ENCODE peak calls at places on chromosomes 1 and 21, in nine cellular contexts. One of them, this sample, is unnamed.

GRCh38 chr1:43766086-43766784 is 58.9 kb downstream of the ST3GAL3 start:
- DNase-seq in nephron progenitor cell: peak; percentile 45
- DNase-seq in sigmoid colon: no peak
- DNase-seq in fibroblast of pulmonary artery: no peak
- DNase-seq in spleen: no peak
- DNase-seq in GM13977: no peak
- DNase-seq in kidney epithelial cell: no peak
- DNase-seq in left ventricle myocardium inferior: no peak
- DNase-seq in upper lobe of left lung: peak; percentile 43
- DNase-seq in this sample: no peak

GRCh38 chr1:15304708-15305326 is 57.8 kb downstream of the FHAD1 start:
- DNase-seq in nephron progenitor cell: peak; percentile 82
- DNase-seq in GM13977: peak; percentile 69
- DNase-seq in spleen: peak; percentile 86
- DNase-seq in kidney epithelial cell: no peak
- DNase-seq in sigmoid colon: no peak
- DNase-seq in fibroblast of pulmonary artery: peak; percentile 50
- DNase-seq in left ventricle myocardium inferior: peak; percentile 51
- DNase-seq in upper lobe of left lung: peak; percentile 58
- DNase-seq in this sample: peak; percentile 71

GRCh38 chr1:223223091-223223995 is 80.3 kb upstream of the TLR5 start:
- DNase-seq in GM13977: no peak
- DNase-seq in fibroblast of pulmonary artery: no peak
- DNase-seq in nephron progenitor cell: no peak
- DNase-seq in spleen: no peak
- DNase-seq in sigmoid colon: no peak
- DNase-seq in kidney epithelial cell: no peak
- DNase-seq in upper lobe of left lung: no peak
- DNase-seq in left ventricle myocardium inferior: no peak
- DNase-seq in this sample: no peak

GRCh38 chr1:203523667-203524066 is 29.7 kb downstream of the OPTC start:
- DNase-seq in kidney epithelial cell: no peak
- DNase-seq in GM13977: no peak
- DNase-seq in left ventricle myocardium inferior: no peak
- DNase-seq in upper lobe of left lung: no peak
- DNase-seq in sigmoid colon: no peak
- DNase-seq in spleen: no peak
- DNase-seq in fibroblast of pulmonary artery: no peak
- DNase-seq in nephron progenitor cell: no peak
- DNase-seq in this sample: no peak

GRCh38 chr1:201895120-201895665 is 6.5 kb downstream of the SHISA4 start:
- DNase-seq in upper lobe of left lung: no peak
- DNase-seq in kidney epithelial cell: no peak
- DNase-seq in fibroblast of pulmonary artery: no peak
- DNase-seq in sigmoid colon: no peak
- DNase-seq in nephron progenitor cell: no peak
- DNase-seq in left ventricle myocardium inferior: no peak
- DNase-seq in spleen: no peak
- DNase-seq in GM13977: no peak
- DNase-seq in this sample: no peak

GRCh38 chr1:165773324-165773965 is 4.8 kb upstream of the TMCO1 start:
- DNase-seq in sigmoid colon: no peak
- DNase-seq in fibroblast of pulmonary artery: peak; percentile 61
- DNase-seq in nephron progenitor cell: no peak
- DNase-seq in left ventricle myocardium inferior: no peak
- DNase-seq in spleen: no peak
- DNase-seq in upper lobe of left lung: no peak
- DNase-seq in kidney epithelial cell: peak; percentile 61
- DNase-seq in GM13977: no peak
- DNase-seq in this sample: no peak

GRCh38 chr1:245873883-245874671 is 633.0 kb downstream of the SMYD3 start:
- DNase-seq in nephron progenitor cell: no peak
- DNase-seq in left ventricle myocardium inferior: no peak
- DNase-seq in kidney epithelial cell: no peak
- DNase-seq in GM13977: no peak
- DNase-seq in spleen: no peak
- DNase-seq in fibroblast of pulmonary artery: peak; percentile 60
- DNase-seq in sigmoid colon: no peak
- DNase-seq in upper lobe of left lung: no peak
- DNase-seq in this sample: no peak

GRCh38 chr1:37574834-37575479 is 18.2 kb downstream of the DNALI1 start:
- DNase-seq in kidney epithelial cell: no peak
- DNase-seq in fibroblast of pulmonary artery: peak; percentile 54
- DNase-seq in GM13977: peak; percentile 21
- DNase-seq in upper lobe of left lung: no peak
- DNase-seq in left ventricle myocardium inferior: no peak
- DNase-seq in spleen: no peak
- DNase-seq in sigmoid colon: no peak
- DNase-seq in nephron progenitor cell: no peak
- DNase-seq in this sample: no peak

GRCh38 chr1:218930879-218931278 is 242.8 kb upstream of the LYPLAL1 start:
- DNase-seq in GM13977: no peak
- DNase-seq in sigmoid colon: no peak
- DNase-seq in kidney epithelial cell: no peak
- DNase-seq in left ventricle myocardium inferior: no peak
- DNase-seq in nephron progenitor cell: no peak
- DNase-seq in spleen: no peak
- DNase-seq in fibroblast of pulmonary artery: peak; percentile 99
- DNase-seq in upper lobe of left lung: no peak
- DNase-seq in this sample: no peak

GRCh38 chr1:224929335-224930237 is at the start of gene DNAH14:
- DNase-seq in left ventricle myocardium inferior: peak; percentile 52
- DNase-seq in upper lobe of left lung: peak; percentile 80
- DNase-seq in spleen: peak; percentile 89
- DNase-seq in sigmoid colon: peak; percentile 68
- DNase-seq in fibroblast of pulmonary artery: peak; percentile 84
- DNase-seq in kidney epithelial cell: peak; percentile 35
- DNase-seq in nephron progenitor cell: peak; percentile 80
- DNase-seq in GM13977: peak; percentile 76
- DNase-seq in this sample: peak; percentile 55

GRCh38 chr1:41712687-41713086 is 206.0 kb downstream of the HIVEP3 start:
- DNase-seq in GM13977: no peak
- DNase-seq in spleen: no peak
- DNase-seq in upper lobe of left lung: no peak
- DNase-seq in sigmoid colon: no peak
- DNase-seq in nephron progenitor cell: no peak
- DNase-seq in left ventricle myocardium inferior: peak; percentile 36
- DNase-seq in fibroblast of pulmonary artery: no peak
- DNase-seq in kidney epithelial cell: no peak
- DNase-seq in this sample: no peak

GRCh38 chr21:33841561-33841960 is 74.0 kb downstream of the ATP5PO start:
- DNase-seq in GM13977: no peak
- DNase-seq in left ventricle myocardium inferior: no peak
- DNase-seq in kidney epithelial cell: no peak
- DNase-seq in upper lobe of left lung: no peak
- DNase-seq in spleen: no peak
- DNase-seq in nephron progenitor cell: no peak
- DNase-seq in sigmoid colon: no peak
- DNase-seq in fibroblast of pulmonary artery: no peak
- DNase-seq in this sample: no peak

GRCh38 chr1:152047954-152048640 is 11.3 kb upstream of the S100A11 start:
- DNase-seq in sigmoid colon: peak; percentile 96
- DNase-seq in GM13977: peak; percentile 84
- DNase-seq in left ventricle myocardium inferior: peak; percentile 90
- DNase-seq in fibroblast of pulmonary artery: peak; percentile 99
- DNase-seq in nephron progenitor cell: peak; percentile 78
- DNase-seq in kidney epithelial cell: peak; percentile 98
- DNase-seq in upper lobe of left lung: peak; percentile 97
- DNase-seq in spleen: peak; percentile 97
- DNase-seq in this sample: peak; percentile 86
- TF ChIP-seq CTCF in sigmoid colon: peak; percentile 48
- TF ChIP-seq CTCF in GM13977: peak; percentile 68
- TF ChIP-seq CTCF in left ventricle myocardium inferior: peak; percentile 71
- TF ChIP-seq CTCF in fibroblast of pulmonary artery: peak; percentile 71
- TF ChIP-seq CTCF in nephron progenitor cell: peak; percentile 55
- TF ChIP-seq CTCF in kidney epithelial cell: peak; percentile 67
- TF ChIP-seq CTCF in upper lobe of left lung: peak; percentile 31
- TF ChIP-seq CTCF in spleen: peak; percentile 38
- TF ChIP-seq CTCF in this sample: peak; percentile 77

GRCh38 chr1:9827558-9828185 is 3.9 kb upstream of the CLSTN1 start:
- DNase-seq in left ventricle myocardium inferior: no peak
- DNase-seq in sigmoid colon: no peak
- DNase-seq in fibroblast of pulmonary artery: no peak
- DNase-seq in nephron progenitor cell: no peak
- DNase-seq in kidney epithelial cell: no peak
- DNase-seq in upper lobe of left lung: no peak
- DNase-seq in spleen: peak; percentile 78
- DNase-seq in GM13977: no peak
- DNase-seq in this sample: no peak
- TF ChIP-seq CTCF in left ventricle myocardium inferior: peak; percentile 11
- TF ChIP-seq CTCF in sigmoid colon: no peak
- TF ChIP-seq CTCF in fibroblast of pulmonary artery: peak; percentile 31
- TF ChIP-seq CTCF in nephron progenitor cell: peak; percentile 48
- TF ChIP-seq CTCF in kidney epithelial cell: peak; percentile 36
- TF ChIP-seq CTCF in upper lobe of left lung: no peak
- TF ChIP-seq CTCF in spleen: no peak
- TF ChIP-seq CTCF in GM13977: no peak
- TF ChIP-seq CTCF in this sample: no peak

GRCh38 chr1:197915217-197915616 is 2.0 kb upstream of the LHX9 start:
- DNase-seq in kidney epithelial cell: no peak
- DNase-seq in upper lobe of left lung: no peak
- DNase-seq in spleen: no peak
- DNase-seq in sigmoid colon: no peak
- DNase-seq in fibroblast of pulmonary artery: no peak
- DNase-seq in nephron progenitor cell: no peak
- DNase-seq in left ventricle myocardium inferior: no peak
- DNase-seq in GM13977: no peak
- DNase-seq in this sample: no peak

GRCh38 chr1:197917553-197917812 is 311 bp downstream of the LHX9 start:
- DNase-seq in upper lobe of left lung: no peak
- DNase-seq in sigmoid colon: no peak
- DNase-seq in kidney epithelial cell: no peak
- DNase-seq in nephron progenitor cell: no peak
- DNase-seq in left ventricle myocardium inferior: no peak
- DNase-seq in GM13977: peak; percentile 27
- DNase-seq in fibroblast of pulmonary artery: no peak
- DNase-seq in spleen: no peak
- DNase-seq in this sample: no peak

GRCh38 chr1:197917813-197918646 is 858 bp downstream of the LHX9 start:
- DNase-seq in nephron progenitor cell: peak; percentile 42
- DNase-seq in kidney epithelial cell: no peak
- DNase-seq in fibroblast of pulmonary artery: no peak
- DNase-seq in spleen: peak; percentile 80
- DNase-seq in left ventricle myocardium inferior: no peak
- DNase-seq in upper lobe of left lung: no peak
- DNase-seq in sigmoid colon: no peak
- DNase-seq in GM13977: peak; percentile 19
- DNase-seq in this sample: peak; percentile 37

GRCh38 chr1:197914510-197914909 is 2.7 kb upstream of the LHX9 start:
- DNase-seq in sigmoid colon: no peak
- DNase-seq in upper lobe of left lung: no peak
- DNase-seq in GM13977: no peak
- DNase-seq in left ventricle myocardium inferior: no peak
- DNase-seq in nephron progenitor cell: no peak
- DNase-seq in spleen: no peak
- DNase-seq in fibroblast of pulmonary artery: no peak
- DNase-seq in kidney epithelial cell: no peak
- DNase-seq in this sample: no peak

DNA sequence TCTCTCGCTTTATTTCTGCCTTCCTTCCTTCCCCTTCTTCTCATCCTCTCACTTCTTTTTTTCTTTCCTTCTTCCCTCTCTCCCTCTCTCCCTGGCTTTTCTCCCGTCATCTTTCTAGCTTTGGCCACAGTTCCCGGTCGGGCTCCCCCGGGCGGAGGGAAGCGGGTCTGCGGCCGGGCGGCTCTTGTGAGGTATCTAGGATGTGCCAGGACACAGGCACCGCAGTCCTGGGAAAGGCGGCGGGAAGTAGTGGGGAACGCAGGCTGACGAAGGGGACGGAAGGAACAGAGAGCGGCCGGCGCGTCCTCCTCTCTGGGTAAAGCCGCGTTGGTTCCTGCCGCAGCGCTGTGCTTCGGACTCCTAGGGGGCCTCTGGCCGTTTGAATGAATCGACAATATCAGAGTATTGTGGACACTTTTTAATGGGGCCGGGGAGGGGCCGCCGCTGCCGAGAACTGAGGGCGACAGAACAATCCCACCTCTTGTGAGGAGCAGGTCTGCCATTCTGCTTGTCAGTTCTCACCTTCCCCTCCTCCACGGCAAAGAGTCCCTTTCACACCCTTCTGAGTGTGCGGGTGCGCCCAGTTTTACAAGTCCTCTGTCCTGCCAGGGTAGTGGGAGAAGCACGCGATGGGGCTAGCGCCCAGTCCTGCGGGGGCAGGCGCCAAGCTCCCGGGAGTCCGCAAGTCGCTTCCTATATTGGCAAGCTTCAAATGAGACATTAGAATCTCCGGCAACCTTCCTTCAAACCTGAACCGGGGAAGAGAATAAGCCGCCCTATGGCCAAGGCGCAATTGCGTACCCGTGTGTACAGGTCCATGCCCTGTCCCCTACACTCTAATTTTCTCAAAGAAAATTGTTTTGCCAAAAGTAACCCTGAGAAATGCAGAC is 1.1 kb upstream of the LHX9 start:
- DNase-seq in GM13977: peak; percentile 36
- DNase-seq in upper lobe of left lung: no peak
- DNase-seq in kidney epithelial cell: no peak
- DNase-seq in spleen: peak; percentile 79
- DNase-seq in fibroblast of pulmonary artery: peak; percentile 60
- DNase-seq in left ventricle myocardium inferior: peak; percentile 45
- DNase-seq in nephron progenitor cell: peak; percentile 82
- DNase-seq in sigmoid colon: no peak
- DNase-seq in this sample: peak; percentile 39
- TF ChIP-seq CTCF in GM13977: peak; percentile 26
- TF ChIP-seq CTCF in upper lobe of left lung: no peak
- TF ChIP-seq CTCF in kidney epithelial cell: peak; percentile 83
- TF ChIP-seq CTCF in spleen: no peak
- TF ChIP-seq CTCF in fibroblast of pulmonary artery: peak; percentile 64
- TF ChIP-seq CTCF in left ventricle myocardium inferior: peak; percentile 59
- TF ChIP-seq CTCF in nephron progenitor cell: peak; percentile 58
- TF ChIP-seq CTCF in sigmoid colon: peak; percentile 30
- TF ChIP-seq CTCF in this sample: peak; percentile 18

DNA sequence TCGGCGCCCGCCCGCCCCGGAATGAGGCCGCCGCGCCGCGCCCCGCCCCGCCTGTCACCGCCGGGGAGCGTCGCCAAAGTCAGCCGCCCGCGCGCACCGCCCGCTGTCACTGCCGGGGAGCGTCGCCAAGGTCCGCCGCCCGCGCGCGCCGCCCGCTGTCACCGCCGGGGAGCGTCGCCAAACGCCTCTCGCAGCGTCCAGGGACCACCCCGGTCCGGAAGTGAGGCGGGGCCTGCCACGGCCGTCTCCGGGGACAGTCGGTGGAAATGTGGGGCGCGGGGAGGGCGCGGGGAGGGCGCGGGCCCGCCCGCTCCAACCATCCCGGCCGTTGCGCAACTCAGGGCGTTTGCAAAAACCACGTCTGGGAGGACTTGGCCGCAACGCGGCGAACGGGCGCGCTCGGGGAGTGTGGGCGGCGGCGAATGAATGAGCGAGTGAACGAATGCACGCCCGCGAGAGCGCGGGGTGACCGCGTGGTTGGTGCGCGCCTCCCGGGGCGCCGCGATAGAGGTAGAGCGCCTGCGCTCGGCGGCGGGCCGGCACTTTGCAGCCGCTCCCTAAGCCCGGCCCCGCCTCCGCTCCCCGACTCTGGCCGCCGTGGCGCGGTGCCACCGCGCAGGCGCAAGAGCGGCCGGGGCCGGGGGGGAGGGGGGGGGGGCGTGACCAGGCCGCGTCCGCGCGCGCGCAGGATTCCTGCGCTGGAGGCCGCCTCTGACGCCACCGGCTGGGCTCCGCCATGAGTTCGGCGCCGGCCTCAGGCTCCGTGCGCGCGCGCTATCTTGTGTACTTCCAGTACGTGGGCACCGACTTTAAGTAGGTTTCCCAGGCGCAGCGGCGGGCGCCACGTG is at the start of the genes ACAP3 and PUSL1:
- DNase-seq in GM13977: peak; percentile 100
- DNase-seq in kidney epithelial cell: peak; percentile 34
- DNase-seq in fibroblast of pulmonary artery: peak; percentile 94
- DNase-seq in upper lobe of left lung: peak; percentile 85
- DNase-seq in nephron progenitor cell: peak; percentile 86
- DNase-seq in sigmoid colon: peak; percentile 97
- DNase-seq in left ventricle myocardium inferior: peak; percentile 92
- DNase-seq in spleen: peak; percentile 96
- DNase-seq in this sample: peak; percentile 99
- TF ChIP-seq CTCF in GM13977: peak; percentile 28
- TF ChIP-seq CTCF in kidney epithelial cell: no peak
- TF ChIP-seq CTCF in fibroblast of pulmonary artery: no peak
- TF ChIP-seq CTCF in upper lobe of left lung: no peak
- TF ChIP-seq CTCF in nephron progenitor cell: no peak
- TF ChIP-seq CTCF in sigmoid colon: no peak
- TF ChIP-seq CTCF in left ventricle myocardium inferior: peak; percentile 16
- TF ChIP-seq CTCF in spleen: no peak
- TF ChIP-seq CTCF in this sample: no peak